ENCODE peak calls at places on chromosomes 5 and 9, in nine cellular contexts. O, Y, Z, W, L, C, P, I and K are unnamed samples.

GRCh38 chr9:15999422-16000339 is 446.8 kb downstream of the CCDC171 start:
- DNase-seq in P (no peak), I (no peak), O (no peak), W (no peak), Y (no peak), L (peak), C (no peak), Z (peak), K (no peak)

GRCh38 chr5:82448374-82448773 is 170.2 kb upstream of the RPS23 start:
- DNase-seq in I (no peak), Y (no peak), P (no peak), C (no peak), Z (no peak), W (no peak), O (no peak), L (no peak), K (no peak)

GRCh38 chr5:40841068-40841805 is at the start of gene CARD6:
- DNase-seq in Z (peak), P (no peak), O (no peak), I (no peak), C (no peak), W (peak), L (no peak), Y (no peak), K (no peak)

GRCh38 chr9:3675964-3676363 is 150.2 kb upstream of the RFX3 start:
- DNase-seq in C (no peak), I (no peak), W (no peak), Z (no peak), O (no peak), P (no peak), Y (no peak), L (no peak), K (no peak)

GRCh38 chr9:17744786-17745185 is 165.9 kb downstream of the SH3GL2 start:
- DNase-seq in P (peak), C (no peak), W (no peak), O (no peak), I (peak), Z (peak), L (peak), Y (no peak), K (no peak)

GRCh38 chr9:74413876-74414275 is 83.3 kb upstream of the RORB start:
- DNase-seq in C (no peak), L (no peak), O (no peak), Y (no peak), Z (no peak), W (no peak), P (no peak), I (no peak), K (no peak)

GRCh38 chr5:154194348-154195329 is 4.1 kb downstream of the GALNT10 start:
- DNase-seq in L (no peak), I (no peak), W (no peak), Z (peak), C (no peak), Y (no peak), O (no peak), P (peak), K (no peak)

GRCh38 chr5:102545175-102545574 is 46.4 kb upstream of the SLCO6A1 start:
- DNase-seq in P (peak), Z (no peak), Y (no peak), W (no peak), O (no peak), L (peak), C (no peak), I (peak), K (no peak)

GRCh38 chr9:3863686-3864085 is 337.9 kb upstream of the RFX3 start:
- DNase-seq in C (no peak), O (no peak), Y (no peak), I (no peak), W (no peak), P (no peak), Z (peak), L (no peak), K (no peak)

GRCh38 chr5:72137826-72138409 is 30.6 kb downstream of the MAP1B start:
- DNase-seq in Y (no peak), Z (no peak), W (peak), C (no peak), P (no peak), O (no peak), I (no peak), L (no peak), K (no peak)

GRCh38 chr9:70197384-70198039 is 61.3 kb upstream of the SMC5 start:
- DNase-seq in Y (no peak), O (no peak), Z (no peak), C (no peak), L (no peak), P (no peak), W (no peak), I (no peak), K (no peak)

GRCh38 chr5:159316519-159317383 is 13.5 kb downstream of the IL12B start:
- DNase-seq in C (peak), O (peak), Y (no peak), I (peak), Z (peak), W (peak), P (peak), L (peak), K (no peak)

GRCh38 chr5:140591747-140592372 is 27.2 kb downstream of the SLC35A4 start:
- DNase-seq in O (no peak), L (peak), Z (peak), I (no peak), C (no peak), W (no peak), P (no peak), Y (no peak), K (no peak)

GRCh38 chr9:68454579-68455334 is 85.9 kb downstream of the TMEM252 start:
- DNase-seq in Y (no peak), W (no peak), C (no peak), I (no peak), P (no peak), O (no peak), L (no peak), Z (no peak), K (no peak)

GRCh38 chr5:106093149-106093548 is 1577.6 kb downstream of the EFNA5 start:
- DNase-seq in Z (no peak), P (no peak), Y (no peak), W (no peak), I (no peak), O (no peak), L (no peak), C (no peak), K (no peak)

GRCh38 chr9:37464006-37464405 is 1.2 kb downstream of the ZBTB5 start:
- DNase-seq in Z (no peak), I (no peak), L (no peak), Y (no peak), W (no peak), C (no peak), O (no peak), P (no peak), K (no peak)

GRCh38 chr9:34047864-34048729 is 590 bp downstream of the UBAP2 start:
- DNase-seq in Y (no peak), L (peak), P (peak), W (peak), I (peak), Z (no peak), C (peak), O (peak), K (no peak)

GRCh38 chr5:112355058-112355685 is 63.9 kb downstream of the EPB41L4A start:
- DNase-seq in I (no peak), L (no peak), O (no peak), P (no peak), Y (no peak), W (no peak), Z (no peak), C (no peak), K (no peak)

GRCh38 chr9:136694163-136694864 is 7.1 kb upstream of the AGPAT2 start:
- DNase-seq in P (peak), I (peak), L (peak), O (peak), C (peak), Y (no peak), W (peak), Z (no peak), K (no peak)

GRCh38 chr5:56011835-56012234 is 17.1 kb upstream of the IL6ST start:
- DNase-seq in L (peak), I (no peak), Z (peak), C (no peak), Y (no peak), P (no peak), W (no peak), O (no peak), K (no peak)

GRCh38 chr9:132673355-132673754 is 3.1 kb downstream of the GTF3C4 start:
- DNase-seq in Y (no peak), Z (peak), L (peak), P (peak), O (no peak), W (no peak), C (no peak), I (no peak), K (no peak)

GRCh38 chr5:93189707-93190120 is 391.3 kb downstream of the NR2F1-AS1 start:
- DNase-seq in P (no peak), I (no peak), Y (no peak), Z (peak), W (no peak), C (no peak), L (peak), O (no peak), K (no peak)

GRCh38 chr5:97967292-97967691 is 784.2 kb upstream of the RIOK2 start:
- DNase-seq in Z (no peak), I (no peak), W (no peak), L (no peak), C (no peak), O (no peak), Y (no peak), P (no peak), K (no peak)

GRCh38 chr9:33135086-33135958 is 31.8 kb downstream of the B4GALT1 start:
- DNase-seq in C (peak), Y (peak), W (no peak), L (no peak), I (no peak), P (no peak), O (peak), Z (no peak), K (no peak)

GRCh38 chr5:61496406-61497307 is 164.6 kb downstream of the ZSWIM6 start:
- DNase-seq in I (no peak), O (no peak), Z (no peak), P (no peak), L (no peak), C (no peak), W (no peak), Y (no peak), K (no peak)

GRCh38 chr5:5331838-5332237 is 90.6 kb upstream of the ICE1 start:
- DNase-seq in P (no peak), L (no peak), W (no peak), Z (peak), I (no peak), C (no peak), Y (no peak), O (no peak), K (no peak)

GRCh38 chr5:36602711-36603321 is 3.6 kb upstream of the SLC1A3 start:
- DNase-seq in Y (no peak), I (no peak), Z (no peak), L (no peak), P (peak), W (no peak), C (no peak), O (no peak), K (no peak)

GRCh38 chr5:154077692-154078091 is 38.9 kb downstream of the MFAP3 start:
- DNase-seq in W (no peak), P (no peak), Z (peak), Y (no peak), L (no peak), O (peak), I (no peak), C (no peak), K (no peak)

GRCh38 chr5:116058346-116058936 is 26.2 kb downstream of the ARL14EPL start:
- DNase-seq in Z (no peak), I (no peak), P (no peak), Y (no peak), L (no peak), W (no peak), O (no peak), C (no peak), K (no peak)
- TF ChIP-seq CTCF in Z (no peak), I (no peak), P (no peak), Y (no peak), L (no peak), W (no peak), O (no peak), C (no peak), K (no peak)

GRCh38 chr5:45261125-45261524 is 435.1 kb downstream of the HCN1 start:
- DNase-seq in Y (no peak), L (no peak), P (no peak), I (no peak), W (no peak), C (no peak), O (no peak), Z (no peak), K (no peak)

GRCh38 chr5:45260292-45260691 is 435.9 kb downstream of the HCN1 start:
- DNase-seq in O (no peak), C (no peak), L (no peak), Z (no peak), Y (no peak), I (no peak), W (no peak), P (no peak), K (no peak)

GRCh38 chr5:45264447-45264846 is 431.7 kb downstream of the HCN1 start:
- DNase-seq in Y (no peak), C (no peak), L (no peak), O (no peak), I (no peak), W (no peak), Z (no peak), P (no peak), K (no peak)

DNA sequence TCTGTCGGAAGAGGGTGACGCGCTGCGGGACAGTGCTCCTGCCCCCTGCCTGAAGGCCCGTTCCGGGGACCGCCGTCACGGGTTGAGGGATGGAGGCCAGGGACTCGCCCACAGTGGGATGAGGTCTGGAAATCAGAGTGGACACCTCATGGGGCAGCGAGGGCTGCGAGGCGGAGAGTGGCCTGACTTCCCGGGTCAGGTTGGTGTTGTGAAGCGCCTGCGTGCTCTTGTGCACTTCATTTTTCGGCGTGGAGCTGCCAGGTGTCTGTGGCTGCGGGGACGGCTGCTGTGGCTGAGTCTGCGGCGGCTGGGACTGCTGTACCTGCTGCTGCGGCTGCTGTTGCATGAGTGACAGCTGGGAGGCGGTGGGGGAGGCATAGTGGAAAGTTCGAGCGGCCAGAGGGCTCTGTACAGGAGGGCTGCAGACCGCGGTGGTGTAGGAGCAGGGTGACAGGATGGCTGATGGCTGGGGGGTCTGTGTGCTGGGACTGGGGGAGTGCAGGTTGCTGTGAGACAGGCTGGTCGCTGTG is 434.1 kb downstream of the HCN1 start:
- DNase-seq in C (no peak), Z (no peak), L (no peak), W (no peak), I (no peak), P (peak), O (no peak), Y (no peak), K (no peak)
- TF ChIP-seq CTCF in C (no peak), Z (no peak), L (no peak), W (no peak), I (no peak), P (no peak), O (no peak), Y (no peak), K (no peak)

GRCh38 chr5:38253759-38254158 is 4.6 kb upstream of the EGFLAM start:
- DNase-seq in C (no peak), I (no peak), L (no peak), Y (no peak), O (no peak), W (no peak), P (no peak), Z (no peak), K (no peak)

GRCh38 chr5:38257236-38258036 is 923 bp upstream of the EGFLAM start:
- DNase-seq in I (peak), O (no peak), W (no peak), L (no peak), Y (no peak), P (peak), C (no peak), Z (no peak), K (no peak)

GRCh38 chr5:38259062-38259857 is 901 bp downstream of the EGFLAM start:
- DNase-seq in L (peak), Y (no peak), I (no peak), Z (no peak), O (no peak), C (no peak), P (no peak), W (no peak), K (no peak)

GRCh38 chr5:38258037-38258318 is 381 bp upstream of the EGFLAM start:
- DNase-seq in W (no peak), L (no peak), P (no peak), I (no peak), Z (no peak), C (no peak), O (no peak), Y (no peak), K (no peak)

DNA sequence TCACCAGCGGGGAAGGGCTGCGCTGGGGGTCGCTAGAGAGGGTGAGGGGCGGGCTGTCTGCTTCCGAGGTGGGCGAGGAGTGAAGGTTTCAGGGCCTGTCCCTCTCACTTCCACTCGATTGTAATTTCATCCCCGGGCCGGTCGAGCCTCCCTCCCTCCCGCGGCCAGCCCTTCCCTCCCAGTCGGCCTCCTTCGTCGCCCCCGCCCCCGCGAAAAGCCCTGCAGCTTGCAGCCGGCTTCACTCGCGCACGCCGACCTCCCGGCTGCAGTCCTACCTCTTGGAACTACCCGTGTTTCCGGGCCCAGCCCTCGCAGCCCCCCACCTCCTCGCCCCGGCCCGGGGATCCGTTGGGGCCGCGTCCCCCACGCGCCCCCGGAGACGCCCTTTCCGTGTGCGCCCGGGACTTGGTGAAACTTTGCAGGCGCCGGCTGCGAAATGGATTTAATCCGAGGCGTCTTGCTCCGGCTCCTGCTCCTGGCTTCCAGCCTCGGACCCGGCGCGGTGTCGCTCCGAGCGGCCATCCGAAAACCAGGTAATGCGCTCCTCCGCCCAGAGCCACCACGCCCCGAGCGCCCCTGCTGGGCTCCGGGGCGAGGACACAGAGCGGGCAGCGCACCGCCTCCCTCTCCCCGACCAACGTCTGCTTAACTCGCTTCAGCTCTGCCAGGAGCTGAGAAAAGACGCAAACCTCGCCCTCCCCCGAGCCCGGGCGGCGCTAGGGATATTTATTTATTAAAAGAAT is at the start of gene EGFLAM:
- DNase-seq in Z (peak), L (peak), Y (no peak), I (peak), W (no peak), C (no peak), O (no peak), P (peak), K (no peak)
- TF ChIP-seq CTCF in Z (peak), L (no peak), Y (no peak), I (peak), W (no peak), C (no peak), O (no peak), P (peak), K (no peak)

DNA sequence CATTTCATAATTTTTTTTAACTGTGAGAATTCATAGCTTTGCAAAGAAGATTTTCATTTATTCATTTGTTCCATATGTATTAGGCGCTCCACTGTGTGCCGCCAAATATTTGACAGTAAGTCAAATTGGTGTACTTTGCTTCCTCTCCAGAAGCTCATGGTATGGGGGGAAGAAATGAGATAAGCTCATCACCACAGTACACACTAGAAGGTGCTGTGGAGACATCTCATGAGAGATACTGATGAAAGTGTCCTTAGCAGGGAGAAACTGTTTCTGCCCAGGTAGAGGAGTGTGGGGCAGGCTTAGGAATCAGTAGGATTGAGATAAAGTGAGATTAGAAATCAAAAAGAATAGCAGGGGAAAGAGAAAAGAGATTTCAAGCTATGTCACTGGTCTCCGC is 136.2 kb downstream of the CDH6 start:
- DNase-seq in I (no peak), L (no peak), Z (no peak), Y (no peak), W (no peak), P (no peak), C (no peak), O (no peak), K (no peak)
- TF ChIP-seq CTCF in I (no peak), L (no peak), Z (no peak), Y (no peak), W (no peak), P (peak), C (no peak), O (no peak), K (no peak)

GRCh38 chr5:983238-983524 is 25.4 kb upstream of the NKD2 start:
- DNase-seq in Y (no peak), I (no peak), P (no peak), Z (no peak), W (no peak), O (no peak), C (no peak), L (no peak), K (no peak)

GRCh38 chr5:983568-983967 is 25.0 kb upstream of the NKD2 start:
- DNase-seq in I (no peak), C (no peak), P (no peak), Y (no peak), Z (no peak), L (no peak), O (no peak), W (no peak), K (no peak)

GRCh38 chr5:980941-981340 is 27.7 kb upstream of the NKD2 start:
- DNase-seq in Z (no peak), I (no peak), Y (no peak), W (no peak), L (peak), P (no peak), C (no peak), O (no peak), K (no peak)

GRCh38 chr5:981466-981865 is 27.1 kb upstream of the NKD2 start:
- DNase-seq in Z (no peak), I (no peak), Y (no peak), W (no peak), O (no peak), P (peak), C (no peak), L (peak), K (no peak)

DNA sequence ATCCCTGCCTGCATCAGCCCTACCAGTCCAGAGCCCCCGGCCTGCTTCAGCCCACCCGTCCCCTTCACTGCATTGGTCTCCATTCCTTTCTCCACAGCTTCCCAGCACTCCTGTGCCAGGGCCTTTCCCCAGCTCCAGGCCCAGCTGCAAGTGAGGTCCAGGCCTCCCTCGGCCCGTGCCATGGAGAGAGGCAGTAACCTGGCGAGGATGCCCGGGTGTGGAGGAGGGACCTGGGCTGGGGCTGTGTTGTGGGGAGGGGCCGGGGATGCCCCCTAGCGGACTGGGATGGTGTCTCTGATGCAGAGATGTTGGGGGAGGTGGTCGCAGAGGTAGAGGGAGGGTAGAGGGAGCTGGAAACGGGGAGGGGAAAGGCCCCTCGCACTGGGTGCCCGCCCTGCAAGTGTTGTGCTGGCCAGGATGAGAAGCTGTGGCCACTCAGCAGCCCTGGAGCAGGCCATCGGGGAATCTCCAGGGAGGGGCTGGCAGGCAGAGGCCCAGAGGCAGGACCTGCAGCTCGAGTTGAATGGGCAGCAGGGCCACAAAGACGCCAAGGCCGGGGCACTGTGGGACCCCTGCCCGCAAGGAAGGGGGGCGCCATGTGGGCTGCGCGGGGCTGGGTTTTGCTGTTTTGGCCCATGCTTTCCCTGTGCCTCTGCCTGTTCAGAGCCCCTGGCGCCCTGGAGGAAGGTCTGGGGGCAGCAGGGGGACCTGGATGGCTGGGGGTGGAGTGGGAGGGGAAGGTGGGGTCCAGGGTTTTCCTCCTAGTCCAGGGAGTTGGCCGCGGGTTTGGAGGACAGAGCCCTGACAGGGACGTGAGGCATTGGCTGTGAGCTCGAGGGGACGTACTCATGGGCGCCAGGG is 26.0 kb upstream of the NKD2 start:
- DNase-seq in L (peak), W (no peak), O (no peak), C (no peak), I (peak), Y (no peak), Z (no peak), P (peak), K (peak)
- TF ChIP-seq CTCF in L (peak), W (no peak), O (no peak), C (no peak), I (peak), Y (no peak), Z (peak), P (peak), K (no peak)